ENCODE peak calls at places on chromosomes 3 and 15, in nine cellular contexts. W, H, S, Y, X, F, V, J and C are unnamed samples.

GRCh38 chr15:91445701-91446100 is 345.6 kb downstream of the SV2B start:
- DNase-seq in Y (no peak), W (no peak), S (no peak), F (peak), X (no peak), J (no peak), V (peak), H (no peak), C (no peak)

GRCh38 chr3:188683032-188683491 is 488.7 kb upstream of the TPRG1 start:
- DNase-seq in W (peak), F (peak), S (no peak), H (no peak), J (peak), V (peak), X (peak), Y (no peak), C (peak)

GRCh38 chr3:183396662-183397391 is 31.6 kb downstream of the MCF2L2 start:
- DNase-seq in S (no peak), H (no peak), V (no peak), W (no peak), F (no peak), Y (no peak), X (no peak), J (no peak), C (no peak)

GRCh38 chr15:89051875-89052274 is 36.4 kb upstream of the ABHD2 start:
- DNase-seq in V (no peak), Y (no peak), X (peak), F (no peak), W (peak), S (no peak), H (no peak), J (no peak), C (no peak)

GRCh38 chr3:171556133-171556532 is 95.9 kb upstream of the TNIK start:
- DNase-seq in F (no peak), X (no peak), S (no peak), J (peak), W (no peak), V (peak), H (peak), Y (peak), C (peak)

GRCh38 chr3:32384938-32385337 is 6.7 kb upstream of the CMTM7 start:
- DNase-seq in S (no peak), J (peak), F (peak), Y (no peak), W (no peak), H (no peak), V (no peak), X (peak), C (no peak)

GRCh38 chr3:101926594-101927105 is 77.3 kb downstream of the NFKBIZ start:
- DNase-seq in H (no peak), X (peak), W (peak), V (no peak), F (peak), J (no peak), Y (no peak), S (no peak), C (no peak)

GRCh38 chr3:21294768-21295167 is 456.2 kb downstream of the ZNF385D start:
- DNase-seq in H (no peak), X (peak), V (no peak), W (peak), S (no peak), F (peak), Y (no peak), J (no peak), C (no peak)

GRCh38 chr3:77259701-77260100 is 219.8 kb downstream of the ROBO2 start:
- DNase-seq in V (no peak), J (no peak), X (no peak), F (no peak), Y (no peak), S (no peak), H (no peak), W (no peak), C (no peak)

GRCh38 chr3:115478359-115478758 is 145.0 kb upstream of the GAP43 start:
- DNase-seq in J (no peak), W (no peak), Y (no peak), S (no peak), X (no peak), F (no peak), V (no peak), H (no peak), C (no peak)

GRCh38 chr3:66115858-66116654 is 77.3 kb upstream of the MAGI1 start:
- DNase-seq in J (peak), X (peak), W (peak), V (peak), Y (no peak), F (peak), H (peak), S (no peak), C (peak)

GRCh38 chr3:108757404-108757982 is at the start of gene RETNLB:
- DNase-seq in W (no peak), Y (peak), J (no peak), V (no peak), H (no peak), X (no peak), F (no peak), S (no peak), C (no peak)

GRCh38 chr3:125694761-125695294 is 99.5 kb upstream of the OSBPL11 start:
- DNase-seq in X (no peak), S (no peak), H (no peak), W (no peak), J (no peak), V (no peak), F (no peak), Y (peak), C (no peak)